ENCODE peak calls at places on chromosome 13, in nine cellular contexts. Z, E, M, P, U, A, V, Y and L are unnamed samples.

GRCh38 chr13:47327856-47328255 is 431.0 kb upstream of the HTR2A start:
- DNase-seq in Z (no peak), P (no peak), E (no peak), Y (no peak), M (no peak), A (no peak), U (no peak), V (no peak), L (no peak)

GRCh38 chr13:113815151-113816058 is 48.5 kb downstream of the GAS6 start:
- DNase-seq in E (no peak), A (no peak), P (no peak), Y (peak; percentile 50), V (no peak), M (peak; percentile 10), U (no peak), Z (no peak), L (no peak)

GRCh38 chr13:63607153-63607552 is 2191.5 kb upstream of the PCDH20 start:
- DNase-seq in M (no peak), P (no peak), U (no peak), E (no peak), Z (no peak), Y (no peak), V (no peak), A (no peak), L (no peak)

GRCh38 chr13:36436811-36437210 is 4.5 kb downstream of the CCNA1 start:
- DNase-seq in P (peak; percentile 5), M (no peak), U (no peak), V (no peak), E (no peak), A (no peak), Z (no peak), Y (no peak), L (no peak)

GRCh38 chr13:98033277-98034247 is 80.1 kb downstream of the IPO5 start:
- DNase-seq in V (peak; percentile 73), E (no peak), Z (peak; percentile 74), U (peak; percentile 53), Y (no peak), A (peak; percentile 32), P (no peak), M (no peak), L (peak; percentile 85)

GRCh38 chr13:41018583-41018909 is 570 bp downstream of the ELF1 start:
- DNase-seq in Z (no peak), M (no peak), P (no peak), Y (no peak), A (no peak), U (no peak), V (no peak), E (no peak), L (no peak)

GRCh38 chr13:53953205-53953604 is 924.6 kb downstream of the OLFM4 start:
- DNase-seq in Y (no peak), V (no peak), E (no peak), A (no peak), Z (no peak), U (no peak), P (peak; percentile 28), M (no peak), L (no peak)

GRCh38 chr13:52848455-52849190 is at the start of gene PCDH8:
- DNase-seq in U (no peak), E (no peak), Z (no peak), V (no peak), P (peak; percentile 88), Y (no peak), M (no peak), A (no peak), L (no peak)

GRCh38 chr13:29754486-29754806 is 96.0 kb downstream of the UBL3 start:
- DNase-seq in M (peak; percentile 15), E (no peak), V (peak; percentile 39), A (no peak), Y (peak; percentile 35), U (peak; percentile 65), Z (no peak), P (no peak), L (peak; percentile 47)

GRCh38 chr13:49829715-49830114 is 37.2 kb upstream of the KPNA3 start:
- DNase-seq in V (no peak), P (no peak), A (no peak), U (no peak), Y (no peak), M (no peak), E (no peak), Z (no peak), L (no peak)

GRCh38 chr13:94311893-94312292 is 167.6 kb downstream of the DCT start:
- DNase-seq in E (no peak), M (no peak), V (no peak), P (no peak), A (no peak), Z (no peak), U (no peak), Y (peak; percentile 24), L (no peak)

GRCh38 chr13:31756346-31756745 is 17.0 kb downstream of the RXFP2 start:
- DNase-seq in E (no peak), Y (no peak), U (peak; percentile 76), M (no peak), Z (peak; percentile 82), P (no peak), A (no peak), V (peak; percentile 99), L (no peak)

GRCh38 chr13:93624371-93624777 is 397.8 kb downstream of the GPC6 start:
- DNase-seq in A (no peak), M (no peak), U (no peak), E (no peak), V (no peak), Y (no peak), P (no peak), Z (no peak), L (no peak)

GRCh38 chr13:75316427-75316826 is 165.5 kb downstream of the TBC1D4 start:
- DNase-seq in V (peak; percentile 38), A (no peak), P (no peak), E (no peak), Y (no peak), M (no peak), U (peak; percentile 27), Z (peak; percentile 40), L (no peak)

GRCh38 chr13:113120300-113121182 is 2.1 kb upstream of the F10 start:
- DNase-seq in U (no peak), P (no peak), Z (no peak), Y (no peak), E (no peak), A (no peak), V (no peak), M (no peak), L (no peak)

GRCh38 chr13:64756621-64757020 is 2473.5 kb downstream of the PCDH9 start:
- DNase-seq in M (no peak), A (no peak), Z (no peak), E (no peak), U (no peak), V (no peak), Y (no peak), P (no peak), L (no peak)

GRCh38 chr13:98835156-98835555 is 82.7 kb upstream of the SLC15A1 start:
- DNase-seq in E (no peak), A (no peak), U (no peak), M (no peak), P (no peak), Z (no peak), V (no peak), Y (no peak), L (no peak)

GRCh38 chr13:25286308-25286968 is 850 bp downstream of the MTMR6 start:
- DNase-seq in Y (peak; percentile 37), M (no peak), E (no peak), A (peak; percentile 28), U (peak; percentile 50), V (peak; percentile 72), Z (peak; percentile 61), P (peak; percentile 43), L (peak; percentile 24)

GRCh38 chr13:22486490-22486889 is 694.3 kb upstream of the SGCG start:
- DNase-seq in A (no peak), E (no peak), P (no peak), Z (no peak), V (no peak), Y (no peak), M (no peak), U (no peak), L (no peak)

GRCh38 chr13:113411216-113412023 is 41.9 kb downstream of the ADPRHL1 start:
- DNase-seq in A (no peak), M (no peak), V (peak; percentile 96), P (no peak), E (no peak), Z (peak; percentile 89), U (peak; percentile 75), Y (no peak), L (peak; percentile 32)

GRCh38 chr13:40064723-40065122 is 409.3 kb downstream of the COG6 start:
- DNase-seq in Y (no peak), P (no peak), V (peak; percentile 71), A (no peak), Z (peak; percentile 79), M (no peak), U (peak; percentile 97), E (no peak), L (no peak)

GRCh38 chr13:109509154-109509905 is 277.1 kb downstream of the IRS2 start:
- DNase-seq in A (no peak), Y (no peak), V (peak; percentile 58), E (no peak), M (no peak), U (peak; percentile 20), Z (peak; percentile 89), P (no peak), L (no peak)

GRCh38 chr13:23959231-23959862 is 62.0 kb upstream of the C1QTNF9B start:
- DNase-seq in M (no peak), P (no peak), Y (no peak), V (no peak), U (no peak), A (no peak), Z (no peak), E (no peak), L (no peak)

GRCh38 chr13:29921542-29921941 is 71.1 kb upstream of the UBL3 start:
- DNase-seq in Z (no peak), A (no peak), E (no peak), Y (no peak), M (no peak), U (no peak), P (no peak), V (no peak), L (no peak)

GRCh38 chr13:27131202-27131623 is 40.4 kb downstream of the USP12 start:
- DNase-seq in Z (no peak), V (peak; percentile 55), E (peak; percentile 47), U (peak; percentile 90), A (no peak), Y (no peak), P (no peak), M (peak; percentile 63), L (no peak)

GRCh38 chr13:32170841-32171240 is 139.3 kb downstream of the FRY start:
- DNase-seq in E (no peak), U (no peak), P (no peak), V (no peak), Z (no peak), Y (no peak), A (no peak), M (no peak), L (no peak)

GRCh38 chr13:48647625-48648024 is 6.1 kb upstream of the CYSLTR2 start:
- DNase-seq in P (no peak), Z (no peak), V (no peak), Y (no peak), A (no peak), E (no peak), U (no peak), M (no peak), L (peak; percentile 34)

GRCh38 chr13:73865027-73865426 is 269.2 kb downstream of the KLF12 start:
- DNase-seq in E (no peak), V (no peak), P (no peak), Y (no peak), M (no peak), U (no peak), A (no peak), Z (no peak), L (no peak)

GRCh38 chr13:40672310-40673060 is 6.0 kb upstream of the FOXO1 start:
- DNase-seq in E (no peak), V (peak; percentile 82), M (no peak), A (no peak), Y (peak; percentile 81), Z (no peak), P (peak; percentile 53), U (peak; percentile 90), L (peak; percentile 73)

GRCh38 chr13:41696163-41697003 is 239.0 kb downstream of the RGCC start:
- DNase-seq in A (no peak), P (no peak), Z (peak; percentile 48), Y (no peak), M (no peak), E (no peak), V (peak; percentile 95), U (peak; percentile 27), L (peak; percentile 2)

GRCh38 chr13:50589651-50590054 is 253.8 kb downstream of the DLEU7 start:
- DNase-seq in V (peak; percentile 91), A (no peak), Z (peak; percentile 31), M (no peak), P (no peak), E (no peak), Y (no peak), U (peak; percentile 77), L (no peak)